ENCODE peak calls at places on chromosome 11, in four cellular contexts. F is K562, D is HCT116, Z is HepG2. V is an unnamed sample.

GRCh38 chr11:1888347-1888753 is 3.3 kb downstream of the PRR33 start:
- DNase-seq in F (no peak), D (no peak), Z (no peak), V (no peak)

GRCh38 chr11:2987881-2988280 is 4.2 kb downstream of the NAP1L4 start:
- DNase-seq in F (no peak), D (no peak), Z (no peak), V (no peak)

GRCh38 chr11:3206922-3207204 is 11.8 kb downstream of the MRGPRG start:
- DNase-seq in F (no peak), D (no peak), Z (no peak), V (no peak)

GRCh38 chr11:29310016-29310415 is 706.8 kb downstream of the KCNA4 start:
- DNase-seq in F (no peak), D (no peak), Z (no peak), V (no peak)

GRCh38 chr11:44437122-44437521 is 127.2 kb upstream of the ALX4 start:
- DNase-seq in F (no peak), D (no peak), Z (no peak), V (no peak)

GRCh38 chr11:117759305-117759704 is 37.7 kb downstream of the DSCAML1 start:
- DNase-seq in F (no peak), D (no peak), Z (no peak), V (no peak)

GRCh38 chr11:59756845-59757244 is 1.7 kb downstream of the STX3 start:
- DNase-seq in F (peak), D (peak), Z (no peak), V (no peak)

GRCh38 chr11:94028436-94028835 is 7.3 kb downstream of the HEPHL1 start:
- DNase-seq in F (no peak), D (no peak), Z (no peak), V (no peak)

GRCh38 chr11:46899501-46900025 is 18.8 kb downstream of the LRP4 start:
- DNase-seq in F (no peak), D (no peak), Z (no peak), V (no peak)

GRCh38 chr11:59792507-59792906 is 18.1 kb downstream of the MRPL16 start:
- DNase-seq in F (no peak), D (no peak), Z (no peak), V (no peak)

GRCh38 chr11:130876931-130877330 is 39.3 kb downstream of the SNX19 start:
- DNase-seq in F (no peak), D (no peak), Z (no peak), V (no peak)

GRCh38 chr11:121461843-121462242 is 9.1 kb upstream of the SORL1-AS1 start:
- DNase-seq in F (no peak), D (no peak), Z (no peak), V (no peak)

GRCh38 chr11:102608699-102609098 is 16.4 kb downstream of the MMP20 start:
- DNase-seq in F (no peak), D (no peak), Z (no peak), V (no peak)

GRCh38 chr11:15976433-15977045 is 379.8 kb downstream of the SOX6 start:
- DNase-seq in F (no peak), D (no peak), Z (no peak), V (no peak)

GRCh38 chr11:698493-699115 is 3.0 kb downstream of the TMEM80 start:
- DNase-seq in F (no peak), D (no peak), Z (no peak), V (no peak)

GRCh38 chr11:79119491-79120284 is 321.1 kb downstream of the TENM4 start:
- DNase-seq in F (no peak), D (no peak), Z (no peak), V (no peak)

GRCh38 chr11:113272281-113272680 is 42.1 kb upstream of the TTC12 start:
- DNase-seq in F (no peak), D (no peak), Z (no peak), V (no peak)

GRCh38 chr11:9972917-9973504 is 309.1 kb downstream of the SWAP70 start:
- DNase-seq in F (peak), D (peak), Z (peak), V (peak)
- TF ChIP-seq SIN3A in F (no peak), D (no peak), Z (no peak), V (no peak)

GRCh38 chr11:75966546-75967287 is 151.7 kb downstream of the UVRAG start:
- DNase-seq in F (no peak), D (peak), Z (no peak), V (peak)

GRCh38 chr11:75968021-75968685 is 153.1 kb downstream of the UVRAG start:
- DNase-seq in F (no peak), D (no peak), Z (no peak), V (no peak)

GRCh38 chr11:75969626-75970308 is 154.8 kb downstream of the UVRAG start:
- DNase-seq in F (no peak), D (no peak), Z (no peak), V (peak)
- TF ChIP-seq TCF7L2 in F (no peak), D (no peak), Z (no peak), V (peak)

GRCh38 chr11:19176629-19177186 is 25.1 kb downstream of the CSRP3 start:
- DNase-seq in F (no peak), D (no peak), Z (no peak), V (no peak)

GRCh38 chr11:19173004-19173689 is 28.6 kb downstream of the CSRP3 start:
- DNase-seq in F (peak), D (no peak), Z (no peak), V (no peak)

GRCh38 chr11:19173964-19174638 is 27.7 kb downstream of the CSRP3 start:
- DNase-seq in F (no peak), D (no peak), Z (no peak), V (no peak)
- TF ChIP-seq SIN3A in F (no peak), D (no peak), Z (no peak), V (no peak)

GRCh38 chr11:48154162-48154561 is 62.4 kb upstream of the OR4B1 start:
- DNase-seq in F (no peak), D (no peak), Z (no peak), V (no peak)
- TF ChIP-seq TCF7L2 in F (no peak), D (no peak), Z (no peak), V (no peak)

DNA sequence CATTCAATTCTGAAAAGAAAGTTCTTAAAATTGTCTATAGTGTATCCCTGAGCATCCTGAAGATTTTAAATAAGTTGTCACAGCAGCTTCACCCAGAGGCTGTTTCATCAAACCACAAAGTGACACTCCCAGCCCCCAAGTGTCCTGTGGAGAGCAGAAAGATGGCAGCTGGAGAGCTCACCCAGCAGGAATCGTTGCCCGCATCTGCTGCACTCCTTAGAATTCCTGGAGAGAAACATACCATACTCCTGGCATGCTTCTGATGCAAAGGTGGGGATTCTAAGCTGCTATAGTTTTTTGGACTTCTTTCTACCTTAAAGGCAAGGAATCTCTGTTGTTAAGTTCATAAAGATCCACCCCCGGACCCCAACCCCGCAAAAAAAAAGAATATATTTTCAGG is 13.5 kb upstream of the CYB5R2 start:
- DNase-seq in F (no peak), D (no peak), Z (no peak), V (no peak)
- TF ChIP-seq SIN3A in F (no peak), D (no peak), Z (no peak), V (no peak)

GRCh38 chr11:85809191-85809590 is 1.8 kb downstream of the SYTL2 start:
- DNase-seq in F (no peak), D (no peak), Z (no peak), V (no peak)

GRCh38 chr11:85810521-85810870 is 445 bp downstream of the SYTL2 start:
- DNase-seq in F (no peak), D (no peak), Z (no peak), V (no peak)

GRCh38 chr11:85811624-85812023 is 683 bp upstream of the SYTL2 start:
- DNase-seq in F (no peak), D (no peak), Z (no peak), V (no peak)

GRCh38 chr11:85810871-85811611 is at the start of gene SYTL2:
- DNase-seq in F (peak), D (no peak), Z (peak), V (no peak)

DNA sequence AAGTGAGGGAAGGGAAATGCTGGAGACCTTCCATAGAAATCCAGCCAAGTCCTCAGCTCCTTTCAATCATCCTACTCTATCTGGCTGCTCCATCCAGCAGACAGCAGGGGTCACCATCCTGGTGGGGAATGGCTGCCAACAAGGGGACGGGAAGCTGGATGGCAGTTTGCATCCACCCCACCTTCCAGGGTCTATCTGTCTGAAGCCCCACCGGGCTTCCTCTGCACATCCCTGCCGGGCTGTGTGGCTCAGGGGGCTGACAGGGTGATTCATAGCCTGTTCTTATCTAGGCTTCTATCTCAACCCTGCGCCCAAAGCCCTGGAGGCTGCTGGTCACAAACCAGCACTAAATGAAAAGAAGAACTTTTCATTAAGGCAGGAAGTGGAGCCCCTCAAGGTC is 1.1 kb downstream of the SYTL2 start:
- DNase-seq in F (peak), D (no peak), Z (peak), V (no peak)
- TF ChIP-seq TCF7L2 in F (no peak), D (no peak), Z (no peak), V (no peak)

GRCh38 chr11:69372589-69373250 is 78.8 kb downstream of the MYEOV start:
- DNase-seq in F (no peak), D (no peak), Z (no peak), V (no peak)

GRCh38 chr11:69371731-69372588 is 78.0 kb downstream of the MYEOV start:
- DNase-seq in F (no peak), D (no peak), Z (no peak), V (no peak)

GRCh38 chr11:69370984-69371709 is 77.2 kb downstream of the MYEOV start:
- DNase-seq in F (no peak), D (no peak), Z (no peak), V (no peak)

GRCh38 chr11:69374110-69374981 is 80.4 kb downstream of the MYEOV start:
- DNase-seq in F (no peak), D (no peak), Z (no peak), V (no peak)

DNA sequence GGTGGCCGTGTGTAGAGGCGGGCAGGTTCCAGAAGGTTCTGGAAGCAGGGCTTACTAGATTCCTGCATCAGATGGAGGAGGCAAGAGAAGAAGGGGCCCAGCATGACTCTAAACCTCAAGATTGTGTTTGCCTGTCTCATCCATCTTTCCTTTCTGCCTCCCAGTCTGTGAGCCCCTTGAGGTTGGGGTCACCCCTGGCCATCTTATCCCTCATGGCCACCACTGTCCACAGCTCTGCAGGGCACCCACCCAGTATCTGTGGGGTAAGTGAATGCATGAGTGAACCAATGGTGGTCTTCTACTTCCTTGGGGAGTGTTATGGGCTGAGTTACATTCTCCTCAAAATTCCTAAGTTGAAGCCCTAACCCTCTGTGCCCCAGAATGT is 79.3 kb downstream of the MYEOV start:
- DNase-seq in F (no peak), D (no peak), Z (no peak), V (no peak)
- TF ChIP-seq SIN3A in F (no peak), D (no peak), Z (no peak), V (no peak)

GRCh38 chr11:132072044-132072879 is 701.8 kb downstream of the NTM start:
- DNase-seq in F (no peak), D (no peak), Z (no peak), V (no peak)
- TF ChIP-seq TCF7L2 in F (no peak), D (no peak), Z (no peak), V (no peak)

DNA sequence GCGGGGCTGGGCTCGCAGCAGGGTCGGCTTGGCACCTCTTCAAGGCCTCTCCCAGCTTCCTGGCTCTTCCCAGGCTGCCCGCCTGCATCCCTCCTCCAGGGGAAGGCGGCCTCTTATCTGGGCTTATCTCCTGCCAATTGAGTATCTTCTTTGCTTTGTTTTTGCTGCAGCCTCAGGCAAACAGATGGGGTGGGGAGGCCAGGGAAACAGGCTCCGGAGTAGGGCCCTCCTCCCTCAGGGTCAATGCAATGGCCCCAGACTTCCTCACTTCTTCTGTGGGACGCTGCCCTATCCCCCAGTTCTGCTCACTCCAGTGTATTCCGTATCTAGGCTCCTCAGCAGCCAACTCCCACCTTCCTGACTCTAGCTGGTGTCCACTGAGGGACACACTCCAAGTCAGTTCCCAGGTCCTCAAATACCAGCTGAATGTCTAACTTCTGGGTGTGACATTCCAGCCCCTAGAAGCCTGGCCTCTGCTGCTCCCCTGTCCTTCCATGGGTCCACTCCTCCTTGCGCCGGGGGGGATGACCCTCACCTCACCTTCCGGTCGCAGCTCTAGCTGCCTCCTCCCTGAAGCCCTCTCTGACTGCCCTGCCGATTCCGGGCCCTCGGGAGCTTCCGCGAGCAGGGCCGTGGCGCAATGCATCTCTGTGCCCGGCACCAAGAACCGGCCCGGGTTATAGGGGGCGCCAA is 15.6 kb downstream of the BAD start:
- DNase-seq in F (peak), D (no peak), Z (peak), V (no peak)
- TF ChIP-seq SIN3A in F (no peak), D (no peak), Z (peak), V (no peak)

V was measured in Panc1.